ENCODE peak calls at places on chromosomes 2 and 18, in eight cellular contexts. S, C, N, H, Q, I, R and P are unnamed samples.
A peak's percentile ranks its signal among the peaks of the same experiment; 100 is the strongest.

GRCh38 chr2:240245706-240246105 is 105.2 kb upstream of the OTOS start:
- DNase-seq in S (no peak), C (no peak), N (no peak), H (no peak), Q (peak; percentile 72), I (no peak), R (no peak), P (no peak)

GRCh38 chr2:219021591-219021990 is 19.7 kb downstream of the CFAP65 start:
- DNase-seq in S (no peak), C (no peak), N (no peak), H (no peak), Q (no peak), I (no peak), R (no peak), P (no peak)

GRCh38 chr2:128573116-128573515 is 254.4 kb upstream of the HS6ST1 start:
- DNase-seq in S (peak; percentile 17), C (no peak), N (no peak), H (no peak), Q (no peak), I (no peak), R (no peak), P (no peak)

GRCh38 chr2:33137331-33137730 is 190.6 kb downstream of the LTBP1 start:
- DNase-seq in S (no peak), C (no peak), N (no peak), H (no peak), Q (peak; percentile 44), I (no peak), R (peak; percentile 39), P (no peak)

GRCh38 chr2:36389081-36389480 is 33.5 kb downstream of the CRIM1 start:
- DNase-seq in S (no peak), C (no peak), N (no peak), H (peak; percentile 61), Q (peak; percentile 54), I (no peak), R (peak; percentile 38), P (peak; percentile 32)

GRCh38 chr2:54935389-54935788 is 114.9 kb downstream of the RTN4 start:
- DNase-seq in S (no peak), C (no peak), N (no peak), H (no peak), Q (no peak), I (no peak), R (no peak), P (no peak)

GRCh38 chr2:189719531-189719930 is 43.1 kb downstream of the OSGEPL1 start:
- DNase-seq in S (no peak), C (no peak), N (no peak), H (no peak), Q (no peak), I (no peak), R (no peak), P (no peak)

GRCh38 chr2:105396254-105397024 is 2.4 kb downstream of the FHL2 start:
- DNase-seq in S (no peak), C (no peak), N (peak; percentile 95), H (no peak), Q (peak; percentile 92), I (peak; percentile 96), R (peak; percentile 100), P (no peak)

GRCh38 chr2:210072922-210073509 is 70.6 kb downstream of the RPE start:
- DNase-seq in S (no peak), C (no peak), N (peak; percentile 35), H (peak; percentile 65), Q (peak; percentile 73), I (no peak), R (peak; percentile 73), P (peak; percentile 6)

GRCh38 chr18:73638709-73639108 is 508.9 kb downstream of the FBXO15 start:
- DNase-seq in S (no peak), C (no peak), N (no peak), H (no peak), Q (peak; percentile 39), I (no peak), R (peak; percentile 38), P (peak; percentile 42)

GRCh38 chr2:127256866-127257265 is 36.8 kb upstream of the CYP27C1 start:
- DNase-seq in S (no peak), C (no peak), N (no peak), H (no peak), Q (no peak), I (no peak), R (no peak), P (no peak)

GRCh38 chr2:138364554-138365162 is 136.9 kb upstream of the SPOPL start:
- DNase-seq in S (no peak), C (no peak), N (no peak), H (no peak), Q (peak; percentile 39), I (no peak), R (peak; percentile 68), P (no peak)

GRCh38 chr2:215531284-215531683 is 95.4 kb upstream of the FN1 start:
- DNase-seq in S (no peak), C (no peak), N (no peak), H (no peak), Q (peak; percentile 66), I (no peak), R (peak; percentile 83), P (no peak)

GRCh38 chr2:215527738-215528137 is 91.9 kb upstream of the FN1 start:
- DNase-seq in S (no peak), C (no peak), N (no peak), H (no peak), Q (peak; percentile 85), I (no peak), R (peak; percentile 80), P (no peak)

GRCh38 chr2:215530191-215530968 is 94.5 kb upstream of the FN1 start:
- DNase-seq in S (no peak), C (no peak), N (no peak), H (no peak), Q (peak; percentile 52), I (peak; percentile 53), R (peak; percentile 60), P (no peak)

GRCh38 chr2:215528555-215528954 is 92.7 kb upstream of the FN1 start:
- DNase-seq in S (no peak), C (no peak), N (no peak), H (no peak), Q (peak; percentile 91), I (peak; percentile 85), R (peak; percentile 88), P (no peak)

DNA sequence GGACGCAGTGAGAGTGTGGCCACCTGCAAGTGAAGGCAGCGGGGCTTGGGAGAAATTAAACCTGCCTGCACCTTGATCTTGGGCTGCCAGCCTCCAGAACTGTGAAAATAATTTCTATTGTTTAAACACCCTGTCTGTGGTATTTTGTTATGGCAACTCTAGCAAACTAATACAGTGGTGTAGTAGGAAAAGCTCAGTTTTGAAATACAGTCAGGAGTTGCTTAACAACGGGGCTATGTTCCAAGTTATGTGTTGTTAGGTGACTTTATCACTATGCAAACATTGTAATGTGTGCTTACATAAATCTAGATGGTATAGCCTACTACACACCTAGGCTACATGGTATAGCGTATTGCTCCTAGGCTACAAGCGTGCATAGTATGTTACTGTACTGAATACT is 93.4 kb upstream of the FN1 start:
- DNase-seq in S (no peak), C (no peak), N (no peak), H (no peak), Q (peak; percentile 76), I (peak; percentile 9), R (peak; percentile 81), P (no peak)
- TF ChIP-seq EZH2 in S (no peak), C (no peak), N (no peak), H (no peak), Q (no peak), I (no peak), R (no peak), P (no peak)

DNA sequence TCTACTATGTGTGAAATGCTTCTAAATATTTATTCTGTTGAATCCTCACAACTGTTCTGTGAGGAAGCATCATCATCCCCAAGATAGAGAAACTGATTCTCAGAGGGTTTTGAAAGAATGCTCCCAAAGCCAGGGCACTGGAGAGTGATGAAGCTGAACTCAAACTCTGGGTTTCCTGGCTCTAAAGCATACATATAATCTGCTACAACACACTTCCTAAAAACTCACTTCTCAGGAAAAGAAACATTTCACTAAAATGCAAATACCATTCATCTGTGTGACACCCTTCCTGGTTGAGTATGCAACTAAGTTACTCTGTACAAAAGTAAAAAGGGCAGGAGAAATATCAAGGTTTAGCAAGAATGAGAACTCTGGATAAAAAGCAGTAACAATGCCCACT is 58.6 kb downstream of the GRB14 start:
- DNase-seq in S (no peak), C (no peak), N (no peak), H (no peak), Q (no peak), I (no peak), R (no peak), P (no peak)
- H3K27ac ChIP-seq in S (no peak overlapping the region), C (no peak overlapping the region), N (no peak overlapping the region), H (no peak overlapping the region), Q (no peak overlapping the region), I (no peak overlapping the region), R (no peak overlapping the region), P (no peak overlapping the region)

GRCh38 chr2:71545572-71546274 is 92.4 kb downstream of the DYSF start:
- DNase-seq in S (peak; percentile 68), C (no peak), N (peak; percentile 57), H (peak; percentile 87), Q (peak; percentile 65), I (no peak), R (peak; percentile 71), P (peak; percentile 77)
- TF ChIP-seq EZH2 in S (no peak), C (no peak), N (no peak), H (no peak), Q (no peak), I (no peak), R (peak; percentile 30), P (no peak)

GRCh38 chr2:118994172-118994700 is 52.2 kb downstream of the MARCO start:
- DNase-seq in S (no peak), C (no peak), N (no peak), H (no peak), Q (no peak), I (no peak), R (no peak), P (no peak)

GRCh38 chr2:118994778-118995177 is 52.8 kb downstream of the MARCO start:
- DNase-seq in S (no peak), C (no peak), N (no peak), H (no peak), Q (no peak), I (no peak), R (no peak), P (no peak)

GRCh38 chr2:118993392-118993752 is 51.4 kb downstream of the MARCO start:
- DNase-seq in S (peak; percentile 19), C (no peak), N (no peak), H (no peak), Q (no peak), I (no peak), R (no peak), P (no peak)

GRCh38 chr2:118991554-118991953 is 49.6 kb downstream of the MARCO start:
- DNase-seq in S (peak; percentile 28), C (no peak), N (no peak), H (no peak), Q (no peak), I (no peak), R (no peak), P (no peak)

DNA sequence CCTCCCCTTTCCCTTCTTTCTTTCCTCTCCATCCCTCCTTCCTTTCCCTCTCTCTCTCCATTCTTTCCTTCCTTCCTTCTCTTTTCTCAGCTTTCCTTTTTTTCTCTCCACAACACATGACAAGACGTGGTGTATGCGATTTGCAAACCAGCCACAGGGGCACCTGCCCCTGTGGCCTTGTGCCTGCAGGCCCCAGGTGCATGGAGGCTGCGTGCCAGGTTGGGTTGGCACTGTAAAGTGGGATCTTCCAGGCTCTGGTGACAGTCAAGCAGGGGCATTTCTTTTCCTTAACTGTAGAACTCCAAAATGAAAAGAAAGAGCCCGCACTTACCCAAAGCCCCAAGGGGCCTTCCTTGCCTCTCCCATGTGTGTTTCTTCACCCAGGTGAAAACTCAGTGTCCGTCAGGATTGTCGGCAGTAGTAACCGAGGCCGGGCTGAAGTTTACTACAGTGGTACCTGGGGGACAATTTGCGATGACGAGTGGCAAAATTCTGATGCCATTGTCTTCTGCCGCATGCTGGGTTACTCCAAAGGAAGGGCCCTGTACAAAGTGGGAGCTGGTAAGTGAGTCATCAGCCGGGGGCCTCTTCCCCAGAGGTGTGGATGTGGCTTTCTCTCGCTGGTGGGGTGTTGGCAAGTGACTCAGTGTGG is 50.9 kb downstream of the MARCO start:
- DNase-seq in S (peak; percentile 30), C (no peak), N (no peak), H (no peak), Q (no peak), I (no peak), R (no peak), P (no peak)
- H3K27ac ChIP-seq in S (no peak overlapping the region), C (no peak overlapping the region), N (no peak overlapping the region), H (no peak overlapping the region), Q (no peak overlapping the region), I (no peak overlapping the region), R (no peak overlapping the region), P (no peak overlapping the region)